ENCODE peak calls at places on chromosomes 12 and 14, in ten cellular contexts. C, X, G, K, H, F, B, T, W and V are unnamed samples.

GRCh38 chr14:85519661-85520305 is 10.2 kb upstream of the FLRT2 start:
- ATAC-seq in C (no peak), X (no peak), G (peak), K (no peak), H (no peak), F (no peak), B (no peak), T (no peak), W (no peak), V (no peak)

GRCh38 chr14:60204104-60204842 is 39.1 kb upstream of the DHRS7 start:
- ATAC-seq in C (no peak), X (no peak), G (no peak), K (no peak), H (no peak), F (no peak), B (peak), T (no peak), W (no peak), V (peak)

GRCh38 chr14:63727231-63727735 is 582 bp downstream of the SGPP1 start:
- ATAC-seq in C (peak), X (peak), G (peak), K (peak), H (peak), F (peak), B (peak), T (peak), W (peak), V (peak)

GRCh38 chr12:108814462-108815211 is 42.7 kb downstream of the SSH1 start:
- ATAC-seq in C (no peak), X (no peak), G (no peak), K (no peak), H (no peak), F (no peak), B (no peak), T (peak), W (no peak), V (no peak)

GRCh38 chr14:61780125-61780524 is 17.9 kb downstream of the SNAPC1 start:
- ATAC-seq in C (no peak), X (no peak), G (no peak), K (peak), H (peak), F (peak), B (no peak), T (no peak), W (no peak), V (no peak)

GRCh38 chr12:10701226-10701681 is 21.9 kb downstream of the YBX3 start:
- ATAC-seq in C (no peak), X (peak), G (no peak), K (peak), H (peak), F (peak), B (no peak), T (peak), W (no peak), V (no peak)

GRCh38 chr12:42216737-42217136 is 21.3 kb downstream of the YAF2 start:
- ATAC-seq in C (no peak), X (no peak), G (no peak), K (no peak), H (no peak), F (no peak), B (no peak), T (no peak), W (no peak), V (no peak)

GRCh38 chr12:12717586-12718381 is 616 bp downstream of the CDKN1B start:
- ATAC-seq in C (no peak), X (no peak), G (peak), K (no peak), H (no peak), F (peak), B (peak), T (peak), W (peak), V (no peak)

GRCh38 chr14:36503771-36504741 is 16.0 kb downstream of the NKX2-1 start:
- ATAC-seq in C (no peak), X (no peak), G (no peak), K (no peak), H (no peak), F (no peak), B (peak), T (no peak), W (peak), V (no peak)

GRCh38 chr12:12786371-12786715 is 884 bp downstream of the APOLD1 start:
- ATAC-seq in C (peak), X (peak), G (peak), K (peak), H (peak), F (no peak), B (peak), T (peak), W (peak), V (peak)

GRCh38 chr12:83985068-83985467 is 927.5 kb downstream of the SLC6A15 start:
- ATAC-seq in C (no peak), X (no peak), G (no peak), K (no peak), H (no peak), F (no peak), B (no peak), T (no peak), W (no peak), V (no peak)

GRCh38 chr12:56158926-56159461 is 835 bp downstream of the MYL6 start:
- ATAC-seq in C (peak), X (no peak), G (peak), K (peak), H (peak), F (no peak), B (peak), T (no peak), W (peak), V (no peak)

GRCh38 chr12:10928746-10929286 is at the start of gene PRH2:
- ATAC-seq in C (no peak), X (no peak), G (no peak), K (no peak), H (no peak), F (no peak), B (no peak), T (no peak), W (no peak), V (no peak)

GRCh38 chr12:19528750-19529149 is 89.5 kb downstream of the AEBP2 start:
- ATAC-seq in C (no peak), X (peak), G (no peak), K (peak), H (peak), F (peak), B (no peak), T (no peak), W (peak), V (no peak)

GRCh38 chr14:26828741-26829140 is 230.9 kb upstream of the NOVA1 start:
- ATAC-seq in C (no peak), X (no peak), G (no peak), K (no peak), H (no peak), F (no peak), B (no peak), T (no peak), W (no peak), V (no peak)

GRCh38 chr12:9208236-9208635 is at the start of gene PZP:
- ATAC-seq in C (no peak), X (no peak), G (no peak), K (no peak), H (no peak), F (no peak), B (no peak), T (no peak), W (no peak), V (no peak)

GRCh38 chr14:93234798-93235197 is 27.7 kb downstream of the UBR7 start:
- ATAC-seq in C (no peak), X (no peak), G (peak), K (no peak), H (no peak), F (no peak), B (peak), T (peak), W (peak), V (no peak)

GRCh38 chr12:68871899-68872298 is 61.1 kb downstream of the CPM start:
- ATAC-seq in C (no peak), X (no peak), G (no peak), K (no peak), H (no peak), F (peak), B (no peak), T (no peak), W (no peak), V (peak)

GRCh38 chr14:31487891-31488290 is at the start of gene GPR33:
- ATAC-seq in C (no peak), X (no peak), G (no peak), K (no peak), H (no peak), F (no peak), B (no peak), T (no peak), W (no peak), V (peak)

GRCh38 chr12:124044809-124045321 is 71.8 kb downstream of the ZNF664 start:
- ATAC-seq in C (no peak), X (no peak), G (no peak), K (no peak), H (peak), F (no peak), B (peak), T (peak), W (no peak), V (no peak)

GRCh38 chr12:98422809-98423208 is 92.6 kb upstream of the TMPO start:
- ATAC-seq in C (no peak), X (no peak), G (no peak), K (no peak), H (no peak), F (no peak), B (no peak), T (no peak), W (no peak), V (no peak)

GRCh38 chr14:75831971-75832370 is 149.8 kb downstream of the TGFB3 start:
- ATAC-seq in C (peak), X (no peak), G (peak), K (no peak), H (no peak), F (no peak), B (no peak), T (peak), W (no peak), V (no peak)

GRCh38 chr12:53550595-53550994 is 43.3 kb upstream of the NPFF start:
- ATAC-seq in C (no peak), X (no peak), G (no peak), K (no peak), H (no peak), F (no peak), B (peak), T (no peak), W (no peak), V (no peak)

GRCh38 chr12:56677680-56678079 is 10.4 kb downstream of the PTGES3 start:
- ATAC-seq in C (no peak), X (peak), G (no peak), K (peak), H (peak), F (peak), B (no peak), T (no peak), W (no peak), V (no peak)